ENCODE peak calls at places on chromosomes 6 and 20, in four cellular contexts. One of them, this sample, is unnamed.

GRCh38 chr6:101290346-101290745 is 103.2 kb upstream of the GRIK2 start:
- DNase-seq in left ventricle myocardium inferior: no peak
- DNase-seq in CD8-positive, alpha-beta T cell: no peak
- DNase-seq in effector memory CD4-positive, alpha-beta T cell: no peak
- DNase-seq in this sample: no peak

GRCh38 chr6:62942000-62942399 is 269.3 kb upstream of the FKBP1C start:
- DNase-seq in effector memory CD4-positive, alpha-beta T cell: no peak
- DNase-seq in CD8-positive, alpha-beta T cell: no peak
- DNase-seq in left ventricle myocardium inferior: no peak
- DNase-seq in this sample: no peak

GRCh38 chr6:139713911-139714527 is 339.6 kb upstream of the CITED2 start:
- DNase-seq in effector memory CD4-positive, alpha-beta T cell: no peak
- DNase-seq in CD8-positive, alpha-beta T cell: no peak
- DNase-seq in left ventricle myocardium inferior: no peak
- DNase-seq in this sample: no peak

GRCh38 chr6:155678361-155678760 is 222.7 kb upstream of the NOX3 start:
- DNase-seq in left ventricle myocardium inferior: no peak
- DNase-seq in CD8-positive, alpha-beta T cell: no peak
- DNase-seq in effector memory CD4-positive, alpha-beta T cell: no peak
- DNase-seq in this sample: no peak

GRCh38 chr20:59925894-59926293 is 7.5 kb downstream of the SYCP2 start:
- DNase-seq in left ventricle myocardium inferior: no peak
- DNase-seq in CD8-positive, alpha-beta T cell: no peak
- DNase-seq in effector memory CD4-positive, alpha-beta T cell: no peak
- DNase-seq in this sample: no peak

GRCh38 chr6:4017847-4018193 is 61.1 kb downstream of the FAM217A start:
- DNase-seq in effector memory CD4-positive, alpha-beta T cell: no peak
- DNase-seq in left ventricle myocardium inferior: no peak
- DNase-seq in CD8-positive, alpha-beta T cell: no peak
- DNase-seq in this sample: no peak

GRCh38 chr20:51586005-51586440 is 43.5 kb upstream of the NFATC2 start:
- DNase-seq in CD8-positive, alpha-beta T cell: no peak
- DNase-seq in effector memory CD4-positive, alpha-beta T cell: no peak
- DNase-seq in left ventricle myocardium inferior: no peak
- DNase-seq in this sample: no peak

GRCh38 chr6:4008324-4009047 is 70.5 kb downstream of the FAM217A start:
- DNase-seq in left ventricle myocardium inferior: no peak
- DNase-seq in effector memory CD4-positive, alpha-beta T cell: no peak
- DNase-seq in CD8-positive, alpha-beta T cell: no peak
- DNase-seq in this sample: peak

GRCh38 chr6:117448732-117449131 is 23.0 kb upstream of the ROS1 start:
- DNase-seq in left ventricle myocardium inferior: no peak
- DNase-seq in CD8-positive, alpha-beta T cell: no peak
- DNase-seq in effector memory CD4-positive, alpha-beta T cell: no peak
- DNase-seq in this sample: no peak

GRCh38 chr6:135651964-135652755 is 154.6 kb upstream of the AHI1 start:
- DNase-seq in CD8-positive, alpha-beta T cell: no peak
- DNase-seq in left ventricle myocardium inferior: no peak
- DNase-seq in effector memory CD4-positive, alpha-beta T cell: no peak
- DNase-seq in this sample: no peak

GRCh38 chr6:143005816-143006215 is 54.9 kb upstream of the AIG1 start:
- DNase-seq in effector memory CD4-positive, alpha-beta T cell: no peak
- DNase-seq in CD8-positive, alpha-beta T cell: no peak
- DNase-seq in left ventricle myocardium inferior: no peak
- DNase-seq in this sample: no peak

GRCh38 chr6:20126789-20127653 is 85.2 kb downstream of the MBOAT1 start:
- DNase-seq in left ventricle myocardium inferior: peak
- DNase-seq in CD8-positive, alpha-beta T cell: peak
- DNase-seq in effector memory CD4-positive, alpha-beta T cell: peak
- DNase-seq in this sample: peak

GRCh38 chr6:167467793-167468431 is 143.0 kb downstream of the TTLL2 start:
- DNase-seq in CD8-positive, alpha-beta T cell: no peak
- DNase-seq in effector memory CD4-positive, alpha-beta T cell: no peak
- DNase-seq in left ventricle myocardium inferior: no peak
- DNase-seq in this sample: no peak

GRCh38 chr6:13286185-13286584 is 42.2 kb downstream of the TBC1D7 start:
- DNase-seq in effector memory CD4-positive, alpha-beta T cell: no peak
- DNase-seq in left ventricle myocardium inferior: no peak
- DNase-seq in CD8-positive, alpha-beta T cell: no peak
- DNase-seq in this sample: no peak

GRCh38 chr20:1491891-1492642 is 847 bp upstream of the SIRPB2 start:
- DNase-seq in CD8-positive, alpha-beta T cell: no peak
- DNase-seq in effector memory CD4-positive, alpha-beta T cell: no peak
- DNase-seq in left ventricle myocardium inferior: no peak
- DNase-seq in this sample: no peak

GRCh38 chr20:36532388-36532787 is 8.9 kb upstream of the MYL9 start:
- DNase-seq in left ventricle myocardium inferior: no peak
- DNase-seq in CD8-positive, alpha-beta T cell: no peak
- DNase-seq in effector memory CD4-positive, alpha-beta T cell: no peak
- DNase-seq in this sample: no peak

GRCh38 chr6:71040043-71040442 is 83.2 kb upstream of the B3GAT2 start:
- DNase-seq in CD8-positive, alpha-beta T cell: no peak
- DNase-seq in effector memory CD4-positive, alpha-beta T cell: no peak
- DNase-seq in left ventricle myocardium inferior: no peak
- DNase-seq in this sample: no peak

GRCh38 chr20:41331731-41332130 is 8.9 kb upstream of the LPIN3 start:
- DNase-seq in CD8-positive, alpha-beta T cell: no peak
- DNase-seq in effector memory CD4-positive, alpha-beta T cell: no peak
- DNase-seq in left ventricle myocardium inferior: no peak
- DNase-seq in this sample: no peak

GRCh38 chr20:41329435-41330342 is 10.9 kb upstream of the LPIN3 start:
- DNase-seq in left ventricle myocardium inferior: peak
- DNase-seq in CD8-positive, alpha-beta T cell: peak
- DNase-seq in effector memory CD4-positive, alpha-beta T cell: peak
- DNase-seq in this sample: peak

GRCh38 chr20:41330941-41331340 is 9.7 kb upstream of the LPIN3 start:
- DNase-seq in CD8-positive, alpha-beta T cell: no peak
- DNase-seq in left ventricle myocardium inferior: no peak
- DNase-seq in effector memory CD4-positive, alpha-beta T cell: no peak
- DNase-seq in this sample: no peak

GRCh38 chr20:41327178-41327577 is 9.6 kb upstream of the ZHX3 start:
- DNase-seq in CD8-positive, alpha-beta T cell: no peak
- DNase-seq in left ventricle myocardium inferior: no peak
- DNase-seq in effector memory CD4-positive, alpha-beta T cell: no peak
- DNase-seq in this sample: no peak

DNA sequence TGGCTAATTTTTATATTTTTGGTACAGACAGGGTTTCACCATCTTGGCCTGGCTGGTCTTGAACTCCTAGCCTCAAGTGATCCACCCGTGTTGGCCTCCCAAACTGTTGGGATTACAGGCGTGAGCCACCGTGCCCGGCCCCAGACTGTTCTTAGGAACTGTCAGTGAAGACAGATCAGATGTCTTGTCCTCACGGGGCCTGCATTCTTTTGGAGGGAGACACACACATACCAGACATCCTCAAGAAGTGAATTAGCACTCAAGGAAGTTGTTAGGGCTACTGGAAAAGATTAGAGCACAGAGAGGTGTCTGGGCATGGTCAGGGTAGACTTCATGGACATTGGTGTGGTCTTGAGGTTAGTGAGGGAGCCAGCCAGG is 10.3 kb upstream of the LPIN3 start:
- DNase-seq in effector memory CD4-positive, alpha-beta T cell: no peak
- DNase-seq in CD8-positive, alpha-beta T cell: no peak
- DNase-seq in left ventricle myocardium inferior: no peak
- DNase-seq in this sample: no peak
- H3K27ac ChIP-seq in effector memory CD4-positive, alpha-beta T cell: no peak
- H3K27ac ChIP-seq in CD8-positive, alpha-beta T cell: no peak
- H3K27ac ChIP-seq in left ventricle myocardium inferior: peak
- H3K27ac ChIP-seq in this sample: no peak

GRCh38 chr6:87926687-87927086 is 121.0 kb upstream of the SPACA1 start:
- DNase-seq in left ventricle myocardium inferior: no peak
- DNase-seq in effector memory CD4-positive, alpha-beta T cell: no peak
- DNase-seq in CD8-positive, alpha-beta T cell: no peak
- DNase-seq in this sample: no peak

GRCh38 chr6:87938287-87938686 is 109.4 kb upstream of the SPACA1 start:
- DNase-seq in CD8-positive, alpha-beta T cell: no peak
- DNase-seq in left ventricle myocardium inferior: no peak
- DNase-seq in effector memory CD4-positive, alpha-beta T cell: no peak
- DNase-seq in this sample: no peak

GRCh38 chr6:87936065-87936464 is 111.6 kb upstream of the SPACA1 start:
- DNase-seq in effector memory CD4-positive, alpha-beta T cell: no peak
- DNase-seq in left ventricle myocardium inferior: no peak
- DNase-seq in CD8-positive, alpha-beta T cell: no peak
- DNase-seq in this sample: no peak

GRCh38 chr6:87929843-87930288 is 117.8 kb upstream of the SPACA1 start:
- DNase-seq in effector memory CD4-positive, alpha-beta T cell: peak
- DNase-seq in CD8-positive, alpha-beta T cell: peak
- DNase-seq in left ventricle myocardium inferior: peak
- DNase-seq in this sample: peak

DNA sequence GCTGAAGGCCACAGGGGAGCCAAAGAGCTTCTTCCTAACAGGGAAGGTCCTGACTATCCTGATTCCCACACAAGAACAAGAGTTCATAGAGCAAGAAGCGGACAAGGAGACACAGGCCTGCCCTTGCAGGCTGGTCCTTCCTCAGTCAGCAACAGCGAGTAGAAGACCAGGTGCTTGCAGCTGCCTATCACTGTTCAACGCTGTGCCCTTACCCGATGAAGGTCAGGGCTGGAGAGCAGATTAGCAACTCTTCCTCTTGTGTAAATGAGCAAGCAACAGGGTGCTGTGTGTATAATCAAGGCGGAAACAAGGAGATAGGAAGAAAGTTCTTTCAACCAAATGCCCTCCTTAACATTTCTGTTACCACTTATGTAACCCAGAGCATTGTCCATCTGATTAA is 115.3 kb upstream of the SPACA1 start:
- DNase-seq in effector memory CD4-positive, alpha-beta T cell: no peak
- DNase-seq in CD8-positive, alpha-beta T cell: no peak
- DNase-seq in left ventricle myocardium inferior: no peak
- DNase-seq in this sample: no peak
- H3K27ac ChIP-seq in effector memory CD4-positive, alpha-beta T cell: no peak
- H3K27ac ChIP-seq in CD8-positive, alpha-beta T cell: no peak
- H3K27ac ChIP-seq in left ventricle myocardium inferior: no peak
- H3K27ac ChIP-seq in this sample: no peak

GRCh38 chr20:32277361-32278198 is at the start of gene KIF3B:
- DNase-seq in left ventricle myocardium inferior: peak
- DNase-seq in CD8-positive, alpha-beta T cell: peak
- DNase-seq in effector memory CD4-positive, alpha-beta T cell: peak
- DNase-seq in this sample: peak

GRCh38 chr20:32274359-32274758 is 3.1 kb upstream of the KIF3B start:
- DNase-seq in effector memory CD4-positive, alpha-beta T cell: no peak
- DNase-seq in CD8-positive, alpha-beta T cell: no peak
- DNase-seq in left ventricle myocardium inferior: no peak
- DNase-seq in this sample: no peak

GRCh38 chr20:32282461-32282860 is 5.0 kb downstream of the KIF3B start:
- DNase-seq in left ventricle myocardium inferior: peak
- DNase-seq in CD8-positive, alpha-beta T cell: no peak
- DNase-seq in effector memory CD4-positive, alpha-beta T cell: no peak
- DNase-seq in this sample: no peak

GRCh38 chr20:32281711-32282110 is 4.3 kb downstream of the KIF3B start:
- DNase-seq in effector memory CD4-positive, alpha-beta T cell: no peak
- DNase-seq in left ventricle myocardium inferior: no peak
- DNase-seq in CD8-positive, alpha-beta T cell: no peak
- DNase-seq in this sample: no peak

GRCh38 chr20:32278199-32278643 is 770 bp downstream of the KIF3B start:
- DNase-seq in CD8-positive, alpha-beta T cell: no peak
- DNase-seq in effector memory CD4-positive, alpha-beta T cell: no peak
- DNase-seq in left ventricle myocardium inferior: no peak
- DNase-seq in this sample: peak
- H3K27ac ChIP-seq in CD8-positive, alpha-beta T cell: peak
- H3K27ac ChIP-seq in effector memory CD4-positive, alpha-beta T cell: peak
- H3K27ac ChIP-seq in left ventricle myocardium inferior: peak
- H3K27ac ChIP-seq in this sample: peak

GRCh38 chr6:137707038-137707589 is 159.9 kb upstream of the TNFAIP3 start:
- DNase-seq in CD8-positive, alpha-beta T cell: no peak
- DNase-seq in effector memory CD4-positive, alpha-beta T cell: no peak
- DNase-seq in left ventricle myocardium inferior: no peak
- DNase-seq in this sample: no peak
- H3K27ac ChIP-seq in CD8-positive, alpha-beta T cell: peak
- H3K27ac ChIP-seq in effector memory CD4-positive, alpha-beta T cell: peak
- H3K27ac ChIP-seq in left ventricle myocardium inferior: no peak
- H3K27ac ChIP-seq in this sample: peak

GRCh38 chr6:110642711-110643110 is 166.3 kb upstream of the SLC22A16 start:
- DNase-seq in CD8-positive, alpha-beta T cell: no peak
- DNase-seq in left ventricle myocardium inferior: no peak
- DNase-seq in effector memory CD4-positive, alpha-beta T cell: no peak
- DNase-seq in this sample: no peak
- H3K27ac ChIP-seq in CD8-positive, alpha-beta T cell: no peak
- H3K27ac ChIP-seq in left ventricle myocardium inferior: no peak
- H3K27ac ChIP-seq in effector memory CD4-positive, alpha-beta T cell: no peak
- H3K27ac ChIP-seq in this sample: no peak

DNA sequence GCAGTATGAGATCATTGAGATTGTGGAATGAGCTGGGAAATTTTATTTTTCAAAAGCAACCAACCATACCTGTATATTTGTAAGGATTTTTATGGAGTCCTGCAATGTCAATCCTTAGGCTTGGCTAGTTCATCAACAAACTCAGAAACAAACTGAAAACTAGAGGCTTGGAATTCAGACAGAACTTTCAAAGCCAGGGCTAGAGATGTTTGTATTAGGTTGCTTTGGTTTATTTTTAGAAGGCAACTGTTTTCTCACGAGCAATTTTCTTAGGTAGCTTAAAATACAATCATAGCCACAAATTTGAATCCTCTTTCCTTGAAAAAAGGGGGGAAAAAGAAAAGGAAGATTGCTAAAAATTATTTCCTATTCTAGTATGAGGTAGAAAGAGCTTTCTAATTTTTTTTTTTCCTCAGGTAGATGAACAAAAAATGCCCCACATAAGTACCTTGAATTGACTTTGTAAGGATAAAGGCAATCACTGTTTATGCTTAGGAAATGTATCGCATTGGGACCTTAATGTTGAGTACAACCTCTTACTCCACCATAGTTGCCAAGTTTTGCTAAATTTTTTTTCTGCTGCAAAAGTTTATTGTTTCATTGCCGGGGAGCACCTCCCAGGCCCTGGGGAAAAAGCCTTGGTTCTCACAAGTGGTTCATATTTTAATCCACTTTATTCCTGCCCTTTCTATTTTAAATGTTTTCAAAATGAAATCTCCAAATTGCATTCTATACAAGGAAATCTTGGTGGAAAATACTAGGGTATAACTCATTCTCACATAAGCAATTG is 52.5 kb upstream of the UTRN start:
- DNase-seq in left ventricle myocardium inferior: no peak
- DNase-seq in CD8-positive, alpha-beta T cell: no peak
- DNase-seq in effector memory CD4-positive, alpha-beta T cell: no peak
- DNase-seq in this sample: no peak
- H3K27ac ChIP-seq in left ventricle myocardium inferior: peak
- H3K27ac ChIP-seq in CD8-positive, alpha-beta T cell: no peak
- H3K27ac ChIP-seq in effector memory CD4-positive, alpha-beta T cell: no peak
- H3K27ac ChIP-seq in this sample: no peak